ENCODE peak calls at places on chromosomes 16 and 17, in seven cellular contexts. D, P, Q, X, I, U and J are unnamed samples.

GRCh38 chr16:84507011-84507982 is 2.8 kb upstream of the MEAK7 start:
- DNase-seq in D (no peak), P (no peak), Q (peak; percentile 35), X (no peak), I (no peak), U (no peak), J (no peak)

GRCh38 chr16:84266451-84266850 is 26.6 kb upstream of the KCNG4 start:
- DNase-seq in D (no peak), P (peak; percentile 42), Q (peak; percentile 20), X (peak; percentile 44), I (peak; percentile 47), U (peak; percentile 77), J (peak; percentile 73)

GRCh38 chr17:978110-979093 is 1.2 kb downstream of the NXN start:
- DNase-seq in D (no peak), P (peak; percentile 44), Q (no peak), X (no peak), I (peak; percentile 61), U (no peak), J (no peak)

GRCh38 chr16:53055603-53056527 is 1.1 kb downstream of the CHD9 start:
- DNase-seq in D (no peak), P (peak; percentile 73), Q (peak; percentile 64), X (peak; percentile 46), I (peak; percentile 72), U (peak; percentile 92), J (peak; percentile 92)

GRCh38 chr16:3577302-3577752 is at the start of gene NLRC3:
- DNase-seq in D (no peak), P (no peak), Q (peak; percentile 28), X (no peak), I (no peak), U (no peak), J (no peak)

GRCh38 chr17:61070649-61071048 is 329.0 kb upstream of the TBX2 start:
- DNase-seq in D (no peak), P (no peak), Q (no peak), X (no peak), I (no peak), U (no peak), J (no peak)

GRCh38 chr16:67651039-67651438 is 6.1 kb downstream of the CARMIL2 start:
- DNase-seq in D (no peak), P (no peak), Q (no peak), X (peak; percentile 28), I (no peak), U (no peak), J (no peak)

GRCh38 chr16:77863250-77863649 is 74.9 kb downstream of the VAT1L start:
- DNase-seq in D (no peak), P (no peak), Q (peak; percentile 87), X (no peak), I (no peak), U (no peak), J (no peak)

GRCh38 chr17:2909853-2910234 is 113.6 kb downstream of the RAP1GAP2 start:
- DNase-seq in D (no peak), P (no peak), Q (no peak), X (no peak), I (no peak), U (peak; percentile 37), J (no peak)

GRCh38 chr17:1347681-1348318 is 52.2 kb downstream of the YWHAE start:
- DNase-seq in D (no peak), P (no peak), Q (peak; percentile 59), X (no peak), I (peak; percentile 16), U (peak; percentile 74), J (peak; percentile 42)

GRCh38 chr17:30551666-30552339 is 74.6 kb downstream of the GOSR1 start:
- DNase-seq in D (no peak), P (no peak), Q (no peak), X (no peak), I (no peak), U (no peak), J (no peak)

GRCh38 chr17:45228985-45229517 is 7.4 kb downstream of the FMNL1 start:
- DNase-seq in D (peak; percentile 70), P (peak; percentile 77), Q (peak; percentile 87), X (peak; percentile 92), I (peak; percentile 96), U (peak; percentile 95), J (peak; percentile 96)

GRCh38 chr16:77986021-77986420 is 36.3 kb upstream of the CLEC3A start:
- DNase-seq in D (no peak), P (no peak), Q (no peak), X (no peak), I (no peak), U (no peak), J (no peak)

GRCh38 chr16:12087901-12088364 is 111.4 kb downstream of the SNX29 start:
- DNase-seq in D (no peak), P (no peak), Q (peak; percentile 26), X (no peak), I (no peak), U (no peak), J (no peak)

GRCh38 chr16:50198802-50199410 is 45.8 kb downstream of the TENT4B start:
- DNase-seq in D (no peak), P (no peak), Q (no peak), X (no peak), I (no peak), U (no peak), J (no peak)

GRCh38 chr16:50203681-50204080 is 50.6 kb downstream of the TENT4B start:
- DNase-seq in D (no peak), P (no peak), Q (no peak), X (no peak), I (no peak), U (no peak), J (no peak)

GRCh38 chr16:50204426-50205108 is 51.5 kb downstream of the TENT4B start:
- DNase-seq in D (no peak), P (no peak), Q (no peak), X (no peak), I (no peak), U (peak; percentile 12), J (no peak)

GRCh38 chr16:50201784-50202183 is 48.7 kb downstream of the TENT4B start:
- DNase-seq in D (no peak), P (no peak), Q (no peak), X (no peak), I (no peak), U (peak; percentile 21), J (no peak)

DNA sequence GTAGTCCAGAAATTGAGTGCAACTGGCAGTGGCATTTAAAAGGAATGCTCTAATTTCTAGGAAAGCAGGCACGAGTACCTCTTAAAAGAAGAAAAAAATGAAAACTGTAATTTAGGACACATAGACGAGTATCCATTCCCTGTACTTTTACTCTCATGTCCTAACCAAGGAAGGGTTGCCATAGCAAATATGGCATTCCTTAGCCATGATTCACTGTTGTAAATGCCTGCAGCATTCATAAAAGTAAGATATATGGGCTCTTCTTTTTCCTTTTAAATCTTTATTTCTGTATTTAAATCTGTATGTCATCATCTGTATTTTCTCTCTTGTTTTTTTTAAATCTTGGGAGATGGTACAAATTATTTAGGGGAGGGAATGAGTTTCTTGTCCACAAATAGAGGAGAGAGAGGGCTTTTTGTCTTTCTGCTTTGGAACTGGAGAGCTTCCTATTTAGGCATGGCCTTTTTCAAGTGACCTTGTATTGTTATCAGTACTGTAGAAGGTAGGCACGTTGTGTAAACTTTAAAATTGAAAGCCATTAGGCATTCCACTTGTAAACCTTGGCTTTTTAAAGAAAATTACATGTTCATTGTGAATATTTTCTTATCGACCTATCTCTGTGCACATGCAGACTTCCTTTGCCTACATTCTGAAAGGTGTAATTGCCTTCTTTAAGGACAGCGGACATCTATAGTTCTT is 50.0 kb downstream of the TENT4B start:
- DNase-seq in D (no peak), P (peak; percentile 91), Q (no peak), X (no peak), I (peak; percentile 93), U (peak; percentile 95), J (peak; percentile 96)
- H3K4me3 ChIP-seq in D (peak overlapping the region; percentile 2), P (peak overlapping the region; percentile 39), Q (no peak overlapping the region), X (no peak overlapping the region), I (peak overlapping the region; percentile 10), U (no peak overlapping the region), J (no peak overlapping the region)

GRCh38 chr17:75590314-75590761 is 2.7 kb downstream of the MYO15B start:
- DNase-seq in D (no peak), P (no peak), Q (no peak), X (no peak), I (no peak), U (no peak), J (no peak)

GRCh38 chr17:75587718-75588545 is at the start of gene MYO15B:
- DNase-seq in D (no peak), P (no peak), Q (peak; percentile 71), X (peak; percentile 67), I (no peak), U (peak; percentile 9), J (peak; percentile 12)

GRCh38 chr17:75589919-75590303 is 2.3 kb downstream of the MYO15B start:
- DNase-seq in D (no peak), P (no peak), Q (peak; percentile 36), X (no peak), I (no peak), U (no peak), J (no peak)

GRCh38 chr17:75588546-75589016 is 981 bp downstream of the MYO15B start:
- DNase-seq in D (no peak), P (no peak), Q (peak; percentile 46), X (peak; percentile 36), I (no peak), U (peak; percentile 8), J (no peak)

GRCh38 chr17:75589017-75589918 is 1.7 kb downstream of the MYO15B start:
- DNase-seq in D (peak; percentile 54), P (peak; percentile 36), Q (peak; percentile 97), X (peak; percentile 97), I (peak; percentile 64), U (peak; percentile 79), J (peak; percentile 78)
- TF ChIP-seq CTCF in D (peak; percentile 97), P (no peak), Q (peak; percentile 35), X (peak; percentile 53), I (peak; percentile 64), U (peak; percentile 30), J (no peak)

GRCh38 chr16:57533618-57534336 is 2.6 kb downstream of the CCDC102A start:
- DNase-seq in D (no peak), P (no peak), Q (no peak), X (no peak), I (no peak), U (no peak), J (no peak)

GRCh38 chr16:57531635-57532220 is 4.6 kb downstream of the CCDC102A start:
- DNase-seq in D (no peak), P (no peak), Q (no peak), X (no peak), I (no peak), U (no peak), J (no peak)

GRCh38 chr16:57532251-57532625 is 4.1 kb downstream of the CCDC102A start:
- DNase-seq in D (no peak), P (no peak), Q (peak; percentile 4), X (no peak), I (no peak), U (no peak), J (no peak)

GRCh38 chr16:57534337-57534880 is 2.0 kb downstream of the CCDC102A start:
- DNase-seq in D (no peak), P (no peak), Q (no peak), X (no peak), I (no peak), U (no peak), J (no peak)

DNA sequence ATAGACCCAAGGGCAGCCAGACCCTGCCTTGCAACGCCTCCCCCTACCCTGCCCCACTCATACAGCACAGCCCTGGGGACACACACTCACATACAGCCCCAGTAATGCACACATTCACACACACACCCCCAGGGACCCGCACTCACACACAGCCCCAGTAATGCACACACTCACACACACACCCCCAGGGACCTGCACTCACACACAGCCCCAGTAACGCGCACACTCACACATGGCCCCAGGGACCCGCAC is 3.1 kb downstream of the CCDC102A start:
- DNase-seq in D (no peak), P (no peak), Q (no peak), X (no peak), I (no peak), U (no peak), J (no peak)
- H3K4me3 ChIP-seq in D (no peak overlapping the region), P (no peak overlapping the region), Q (no peak overlapping the region), X (no peak overlapping the region), I (no peak overlapping the region), U (no peak overlapping the region), J (no peak overlapping the region)

GRCh38 chr16:1786242-1787055 is 3.7 kb downstream of the NUBP2 start:
- DNase-seq in D (no peak), P (no peak), Q (no peak), X (no peak), I (no peak), U (no peak), J (no peak)
- TF ChIP-seq CTCF in D (no peak), P (no peak), Q (no peak), X (no peak), I (no peak), U (peak; percentile 10), J (no peak)